ENCODE peak calls at places on chromosomes 4 and X, in seven cellular contexts. Z, E, Q, B, Y, J and N are unnamed samples.

GRCh38 chr4:121692261-121692660 is 4.5 kb downstream of the ANXA5 start:
- DNase-seq in Z (no peak), E (no peak), J (no peak), Y (no peak), B (no peak), Q (no peak), N (no peak)

GRCh38 chr4:87913871-87914270 is 61.6 kb upstream of the SPP1 start:
- DNase-seq in Y (no peak), E (no peak), Z (no peak), Q (no peak), B (no peak), J (no peak), N (no peak)

GRCh38 chr4:57064811-57065711 is 45.1 kb downstream of the IGFBP7 start:
- DNase-seq in B (peak; percentile 51), Y (peak; percentile 89), Q (no peak), E (peak; percentile 83), Z (peak; percentile 81), J (peak; percentile 19), N (peak; percentile 92)

GRCh38 chr4:177251237-177251636 is 58.4 kb upstream of the NEIL3 start:
- DNase-seq in Q (no peak), B (no peak), E (no peak), Y (no peak), Z (no peak), J (no peak), N (no peak)

GRCh38 chr4:184648220-184649025 is 824 bp downstream of the CASP3 start:
- DNase-seq in J (peak; percentile 64), E (peak; percentile 21), Z (peak; percentile 80), Q (peak; percentile 45), B (peak; percentile 76), Y (peak; percentile 62), N (no peak)

GRCh38 chr4:150130953-150131352 is 52.7 kb downstream of the DCLK2 start:
- DNase-seq in Z (peak; percentile 88), Y (peak; percentile 70), B (no peak), Q (no peak), J (no peak), E (no peak), N (peak; percentile 72)

GRCh38 chr4:39530682-39531081 is 3.4 kb upstream of the UGDH start:
- DNase-seq in Z (no peak), B (no peak), J (no peak), E (no peak), Q (no peak), Y (no peak), N (no peak)

GRCh38 chrX:134548257-134548732 is 88.3 kb downstream of the HPRT1 start:
- DNase-seq in Z (no peak), Q (no peak), E (no peak), B (no peak), Y (no peak), J (no peak), N (no peak)

GRCh38 chrX:71992711-71993110 is 82.1 kb downstream of the NHSL2 start:
- DNase-seq in Z (no peak), Y (no peak), E (no peak), B (no peak), Q (no peak), J (no peak), N (no peak)

GRCh38 chr4:83535520-83535944 is 376 bp upstream of the GPAT3 start:
- DNase-seq in B (peak; percentile 53), Q (no peak), Z (peak; percentile 81), J (peak; percentile 12), Y (peak; percentile 76), E (no peak), N (no peak)

GRCh38 chrX:113305496-113305895 is 464.9 kb upstream of the AMOT start:
- DNase-seq in Z (peak; percentile 1), Q (no peak), E (no peak), B (no peak), J (no peak), Y (peak; percentile 8), N (no peak)

GRCh38 chr4:138959421-138959820 is 56.2 kb upstream of the NOCT start:
- DNase-seq in E (no peak), Y (peak; percentile 32), J (no peak), B (no peak), Z (peak; percentile 57), Q (no peak), N (no peak)

GRCh38 chr4:24405356-24405755 is 179.0 kb downstream of the DHX15 start:
- DNase-seq in B (no peak), E (no peak), Y (no peak), Z (no peak), Q (no peak), J (no peak), N (no peak)

GRCh38 chrX:132216283-132216682 is 3.0 kb downstream of the RAP2C start:
- DNase-seq in Y (no peak), Q (no peak), E (no peak), J (no peak), Z (no peak), B (no peak), N (no peak)

GRCh38 chrX:8194216-8194615 is 23.1 kb upstream of the VCX2 start:
- DNase-seq in Y (no peak), Q (no peak), J (no peak), Z (no peak), E (no peak), B (no peak), N (no peak)
- TF ChIP-seq CTCF in Y (no peak), Q (no peak), J (no peak), Z (no peak), E (no peak), B (no peak), N (no peak)

DNA sequence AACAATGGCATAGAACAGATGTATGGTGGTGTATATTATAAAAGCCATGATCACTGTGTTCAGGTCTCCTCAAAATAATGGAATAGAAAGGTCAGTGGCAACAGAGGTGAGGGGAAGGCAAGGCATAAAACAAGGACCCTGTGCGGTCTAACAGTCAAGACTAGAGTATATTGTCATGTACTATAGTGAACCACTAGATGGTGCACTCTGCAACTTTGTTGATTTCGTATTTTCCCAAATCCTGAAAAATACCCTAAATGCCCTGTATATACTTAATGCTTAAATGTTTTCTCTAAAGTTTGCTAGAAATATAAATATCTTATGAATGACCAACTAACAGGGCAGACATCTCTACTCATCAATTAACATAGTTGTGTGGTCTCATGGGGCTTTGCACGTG is 453.0 kb downstream of the PCDH11X start:
- DNase-seq in E (peak; percentile 4), B (no peak), Q (no peak), Z (no peak), J (no peak), Y (no peak), N (no peak)
- TF ChIP-seq CTCF in E (peak; percentile 29), B (no peak), Q (no peak), Z (no peak), J (peak; percentile 6), Y (no peak), N (peak; percentile 38)

GRCh38 chrX:153382563-153383482 is 18.3 kb downstream of the PNMA6E start:
- DNase-seq in Q (no peak), Z (no peak), E (no peak), Y (no peak), J (no peak), B (no peak), N (no peak)

GRCh38 chrX:153379971-153380581 is 21.1 kb downstream of the PNMA6E start:
- DNase-seq in Z (no peak), B (no peak), Q (no peak), E (no peak), Y (peak; percentile 5), J (peak; percentile 43), N (no peak)

GRCh38 chrX:153379508-153379907 is 21.6 kb downstream of the PNMA6E start:
- DNase-seq in B (no peak), Y (no peak), E (no peak), Q (no peak), J (peak; percentile 39), Z (no peak), N (no peak)

GRCh38 chrX:153380691-153381090 is 20.5 kb downstream of the PNMA6E start:
- DNase-seq in B (no peak), Y (peak; percentile 14), Z (no peak), J (no peak), E (no peak), Q (no peak), N (no peak)

GRCh38 chrX:153381684-153382532 is 19.2 kb downstream of the PNMA6E start:
- DNase-seq in E (peak; percentile 50), Y (peak; percentile 96), J (peak; percentile 86), Q (no peak), Z (peak; percentile 86), B (no peak), N (peak; percentile 73)
- TF ChIP-seq CTCF in E (no peak), Y (peak; percentile 2), J (peak; percentile 47), Q (no peak), Z (no peak), B (no peak), N (peak; percentile 8)

DNA sequence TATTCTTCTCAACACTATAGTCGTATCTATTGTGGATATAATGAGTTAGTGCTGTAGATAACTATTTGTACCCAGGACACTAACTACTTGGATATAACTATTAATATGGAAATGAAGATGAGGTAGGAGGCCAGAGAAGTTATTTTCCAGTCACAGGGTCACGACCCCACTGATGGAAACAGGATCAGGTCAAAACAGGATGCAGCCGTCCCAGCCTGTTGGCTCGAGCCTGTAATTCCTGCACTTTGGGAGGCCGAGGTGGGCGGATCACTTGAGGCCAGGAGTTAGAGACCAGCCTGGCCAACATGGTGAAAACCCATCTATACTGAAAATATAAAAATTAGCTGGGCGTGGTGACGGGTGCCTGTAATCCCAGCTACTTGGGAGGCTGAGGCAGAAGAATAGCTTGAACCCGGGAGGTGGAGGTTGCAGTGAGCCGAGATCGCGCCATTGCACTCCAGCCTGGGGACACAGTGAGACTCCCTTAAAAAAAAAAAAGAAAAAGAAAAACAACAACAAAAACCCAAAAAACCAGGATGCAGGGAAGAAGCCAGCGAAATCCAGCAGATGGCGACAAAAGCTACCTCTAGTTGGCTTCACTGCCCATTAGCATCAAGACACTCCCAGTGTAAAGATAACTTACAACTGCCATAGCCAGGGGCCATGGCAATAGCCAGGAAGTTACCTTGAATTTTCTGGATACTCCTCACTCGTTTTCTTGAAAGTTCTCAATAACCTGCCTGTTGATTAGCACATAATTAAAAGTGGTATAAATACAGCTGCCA is 37.9 kb upstream of the NKAP start:
- DNase-seq in Y (peak; percentile 36), B (no peak), E (peak; percentile 47), J (peak; percentile 21), Q (peak; percentile 32), Z (peak; percentile 38), N (no peak)
- TF ChIP-seq CTCF in Y (peak; percentile 57), B (peak; percentile 41), E (peak; percentile 51), J (peak; percentile 69), Q (peak; percentile 14), Z (peak; percentile 39), N (peak; percentile 58)

DNA sequence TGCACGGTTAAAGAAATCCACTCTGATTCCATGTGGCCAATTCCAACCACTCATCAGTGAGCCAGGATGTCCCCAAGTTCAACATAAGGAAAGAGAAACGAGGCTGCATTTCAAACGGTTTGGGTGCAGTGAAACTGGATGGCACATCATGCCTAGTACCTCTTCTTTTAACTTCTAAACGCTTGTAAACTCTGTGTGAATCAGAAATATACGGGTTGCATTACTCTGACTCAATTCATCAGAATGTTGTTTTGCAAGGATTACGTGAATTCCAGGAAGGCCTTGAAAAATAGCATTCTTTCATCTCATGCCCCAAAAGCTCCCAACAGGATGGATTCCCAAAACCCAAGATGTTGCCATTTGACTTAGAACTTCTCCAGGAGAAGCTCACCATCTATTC is 270.4 kb downstream of the LDB2 start:
- DNase-seq in B (no peak), Z (peak; percentile 89), E (no peak), J (no peak), Q (no peak), Y (peak; percentile 94), N (peak; percentile 97)
- TF ChIP-seq CTCF in B (no peak), Z (no peak), E (no peak), J (no peak), Q (no peak), Y (no peak), N (no peak)